ENCODE peak calls at places on chromosomes 4 and X, in six cellular contexts. A, R, L, Y, Q and P are unnamed samples.

GRCh38 chr4:102981005-102981404 is 38.5 kb downstream of the SLC9B1 start:
- DNase-seq in A (no peak), Q (no peak), Y (no peak), R (no peak), L (no peak), P (no peak)

GRCh38 chr4:120977435-120977997 is 55.0 kb upstream of the PRDM5 start:
- DNase-seq in Y (no peak), R (peak), L (peak), A (peak), Q (no peak), P (peak)

GRCh38 chrX:111041018-111041462 is 55.0 kb upstream of the PAK3 start:
- DNase-seq in A (no peak), R (peak), Q (no peak), Y (no peak), L (peak), P (no peak)

GRCh38 chr4:87433342-87433741 is 11.0 kb downstream of the NUDT9 start:
- DNase-seq in Q (no peak), L (no peak), Y (no peak), R (no peak), A (no peak), P (no peak)

GRCh38 chrX:54157561-54157960 is 25.5 kb downstream of the FAM120C start:
- DNase-seq in Y (no peak), L (no peak), A (no peak), Q (no peak), R (no peak), P (no peak)

GRCh38 chrX:136166221-136166855 is 19.0 kb downstream of the FHL1 start:
- DNase-seq in L (peak), Q (no peak), Y (no peak), A (peak), R (peak), P (no peak)

GRCh38 chr4:78766026-78766425 is 10.1 kb upstream of the BMP2K start:
- DNase-seq in R (no peak), Y (no peak), Q (no peak), A (no peak), L (peak), P (no peak)

GRCh38 chrX:25020391-25021131 is 4.8 kb upstream of the ARX start:
- DNase-seq in Y (no peak), R (no peak), A (peak), Q (peak), L (no peak), P (peak)

GRCh38 chr4:8607603-8608481 is 15.3 kb downstream of the CPZ start:
- DNase-seq in L (no peak), R (peak), Y (peak), A (peak), Q (peak), P (peak)

GRCh38 chrX:151974336-151975227 is at the start of gene GABRE:
- DNase-seq in R (peak), A (peak), Q (peak), Y (peak), L (no peak), P (peak)

GRCh38 chr4:108763981-108764380 is 1.1 kb upstream of the ETNPPL start:
- DNase-seq in A (no peak), Y (no peak), L (no peak), Q (no peak), R (no peak), P (no peak)

GRCh38 chr4:2068198-2068470 is 9.0 kb downstream of the NAT8L start:
- DNase-seq in L (no peak), R (no peak), A (no peak), Q (no peak), Y (no peak), P (no peak)

GRCh38 chr4:128229458-128229805 is 58.2 kb downstream of the PGRMC2 start:
- DNase-seq in R (peak), L (peak), A (no peak), Y (no peak), Q (no peak), P (no peak)

GRCh38 chrX:136920001-136920400 is 39.5 kb upstream of the RBMX start:
- DNase-seq in A (no peak), Q (no peak), R (no peak), Y (no peak), L (peak), P (no peak)

GRCh38 chr4:152010680-152011079 is 249.9 kb upstream of the GATB start:
- DNase-seq in R (no peak), Q (no peak), Y (no peak), A (no peak), L (no peak), P (no peak)

GRCh38 chrX:145178268-145178667 is 69.0 kb upstream of the SPANXN1 start:
- DNase-seq in R (no peak), Y (no peak), A (no peak), Q (no peak), L (no peak), P (no peak)

GRCh38 chr4:185730849-185731608 is 81.0 kb downstream of the SORBS2 start:
- DNase-seq in L (no peak), R (no peak), A (no peak), Q (no peak), Y (no peak), P (no peak)

GRCh38 chrX:94600077-94600476 is 926.1 kb downstream of the FAM133A start:
- DNase-seq in Y (no peak), L (no peak), R (no peak), A (no peak), Q (no peak), P (no peak)

GRCh38 chrX:136193771-136194170 is 46.4 kb downstream of the FHL1 start:
- DNase-seq in R (no peak), A (no peak), L (no peak), Y (no peak), Q (no peak), P (no peak)

GRCh38 chr4:140300271-140300970 is 73.0 kb upstream of the SCOC start:
- DNase-seq in L (peak), A (peak), R (peak), Y (no peak), Q (peak), P (peak)

GRCh38 chr4:75892508-75892907 is 9.7 kb downstream of the PPEF2 start:
- DNase-seq in L (no peak), Y (no peak), Q (no peak), R (no peak), A (peak), P (peak)

GRCh38 chrX:118968031-118968430 is 6.4 kb upstream of the LONRF3 start:
- DNase-seq in Y (no peak), R (no peak), A (no peak), Q (no peak), L (no peak), P (no peak)

GRCh38 chrX:150880808-150881165 is 17.7 kb downstream of the CD99L2 start:
- DNase-seq in Q (no peak), Y (no peak), A (no peak), R (no peak), L (no peak), P (no peak)

GRCh38 chr4:173218411-173219125 is 50.0 kb downstream of the GALNT7 start:
- DNase-seq in Q (no peak), Y (no peak), A (peak), L (peak), R (peak), P (no peak)

GRCh38 chr4:182925298-182925738 is 8.1 kb upstream of the DCTD start:
- DNase-seq in R (peak), L (peak), A (peak), Y (peak), Q (peak), P (peak)

GRCh38 chrX:102720237-102721168 is at the start of gene GPRASP3:
- DNase-seq in A (peak), Y (peak), R (peak), L (peak), Q (peak), P (no peak)

GRCh38 chr4:169229571-169230028 is 41.2 kb downstream of the SH3RF1 start:
- DNase-seq in Q (no peak), Y (no peak), R (peak), L (peak), A (peak), P (no peak)

GRCh38 chr4:122152699-122153328 is 683 bp downstream of the BLTP1 start:
- DNase-seq in R (peak), A (peak), L (peak), Y (no peak), Q (no peak), P (peak)

DNA sequence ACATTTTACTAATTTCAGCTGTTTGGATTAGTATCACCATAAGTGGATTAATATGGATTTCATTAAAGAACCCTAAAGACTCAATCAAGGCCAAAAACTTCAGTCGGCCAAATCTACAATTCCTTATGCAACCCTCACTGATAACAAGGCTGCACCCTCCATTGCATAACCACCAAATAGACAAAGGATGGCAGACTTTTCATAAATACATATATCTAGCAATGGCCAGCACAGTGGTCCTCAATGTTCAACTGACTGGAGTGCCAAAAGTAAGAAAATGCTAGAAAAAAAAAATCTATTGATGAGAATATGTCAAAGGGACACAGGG is 46.6 kb downstream of the MID1IP1 start:
- DNase-seq in A (no peak), L (no peak), Y (no peak), Q (no peak), R (no peak), P (no peak)
- H2BK15ac ChIP-seq in A (no peak), L (no peak), Y (no peak), Q (no peak), R (no peak), P (no peak)

DNA sequence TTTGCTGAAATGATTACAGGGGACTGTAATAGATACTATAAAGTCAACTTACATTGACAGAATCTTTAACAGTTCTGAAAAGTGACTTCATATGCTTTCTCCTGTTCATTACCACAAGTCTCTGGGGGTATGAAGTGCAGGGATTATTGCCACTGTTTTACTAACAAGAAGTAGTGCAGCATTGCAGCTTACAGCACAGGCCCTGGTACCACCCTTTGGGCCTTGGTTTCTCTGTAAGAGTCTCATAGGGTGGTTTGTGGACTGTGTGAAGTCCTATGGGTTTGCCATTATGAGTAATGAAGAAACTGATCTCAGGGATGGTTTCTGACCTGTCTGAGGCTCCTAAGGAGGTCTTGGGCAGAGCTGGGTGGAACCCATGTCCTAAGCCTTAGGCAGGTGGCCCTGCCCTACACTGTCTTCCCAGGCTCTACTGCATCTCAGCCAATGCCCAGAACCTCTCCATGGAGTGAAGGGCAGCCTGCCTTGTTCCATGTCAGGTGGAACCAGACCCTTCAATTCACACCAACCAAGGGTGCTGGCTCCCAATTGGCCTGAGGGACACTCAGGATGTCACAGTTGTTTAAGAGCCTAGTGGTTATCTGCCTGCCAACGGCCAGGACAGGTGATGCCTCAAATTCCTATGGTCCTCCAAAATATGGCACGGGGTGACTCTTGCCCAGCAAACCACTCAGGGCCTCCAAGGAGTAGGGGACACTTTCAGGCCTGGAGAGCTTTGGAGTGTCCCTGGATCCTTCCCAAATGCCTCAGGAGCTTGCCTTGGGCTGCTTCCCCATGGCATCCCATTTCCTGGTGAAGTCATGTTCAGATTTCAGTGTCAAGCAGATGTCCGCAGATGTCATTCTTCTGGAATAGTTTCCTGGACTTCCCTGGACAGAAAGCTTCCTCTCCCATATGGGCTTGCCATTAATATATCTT is 66.8 kb downstream of the MED28 start:
- DNase-seq in L (no peak), Y (no peak), A (no peak), Q (no peak), R (no peak), P (no peak)
- H2BK15ac ChIP-seq in L (no peak), Y (no peak), A (no peak), Q (no peak), R (no peak), P (no peak)

DNA sequence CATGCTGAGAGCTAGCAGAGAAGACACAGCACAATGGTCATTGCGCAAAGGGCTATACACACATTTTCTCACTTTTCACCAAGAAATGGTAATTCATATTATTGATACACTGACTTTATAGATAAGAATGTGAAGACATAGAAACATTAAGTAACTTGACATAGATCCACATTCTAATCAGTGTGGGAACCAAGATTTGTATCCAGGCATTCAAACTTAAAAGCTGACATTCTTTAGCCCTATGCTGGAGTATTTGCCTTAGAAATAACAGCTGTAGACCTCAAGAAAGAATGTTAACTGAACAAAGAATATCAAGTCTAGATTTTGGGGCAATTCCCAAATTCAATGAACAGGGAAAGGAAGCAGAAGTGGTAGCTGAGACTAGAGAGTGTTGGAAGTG is 384.8 kb downstream of the IL15 start:
- DNase-seq in A (no peak), R (no peak), Q (no peak), L (no peak), Y (no peak), P (no peak)
- H2BK15ac ChIP-seq in A (no peak), R (no peak), Q (no peak), L (no peak), Y (no peak), P (no peak)

DNA sequence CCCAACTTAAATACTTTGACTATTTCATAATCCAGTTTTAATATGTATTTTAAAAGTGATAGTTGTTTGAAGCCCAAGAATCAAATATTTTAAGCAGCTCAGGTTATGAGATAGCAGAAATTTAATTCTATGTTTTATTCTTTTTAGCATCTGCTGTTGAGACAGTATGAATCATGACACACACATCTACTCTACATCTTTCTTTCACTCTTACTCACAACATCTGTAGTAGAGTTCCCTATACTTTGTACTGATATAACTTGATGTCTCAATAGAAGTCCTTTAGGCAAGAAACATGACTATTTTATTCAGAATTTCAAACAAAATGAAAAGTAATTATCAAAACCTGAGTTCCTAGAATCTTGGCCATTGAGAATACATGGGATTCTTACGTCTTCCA is 187.9 kb upstream of the GNPDA2 start:
- DNase-seq in L (no peak), R (peak), A (no peak), Y (no peak), Q (no peak), P (no peak)
- H2BK15ac ChIP-seq in L (no peak), R (no peak), A (no peak), Y (no peak), Q (no peak), P (no peak)

DNA sequence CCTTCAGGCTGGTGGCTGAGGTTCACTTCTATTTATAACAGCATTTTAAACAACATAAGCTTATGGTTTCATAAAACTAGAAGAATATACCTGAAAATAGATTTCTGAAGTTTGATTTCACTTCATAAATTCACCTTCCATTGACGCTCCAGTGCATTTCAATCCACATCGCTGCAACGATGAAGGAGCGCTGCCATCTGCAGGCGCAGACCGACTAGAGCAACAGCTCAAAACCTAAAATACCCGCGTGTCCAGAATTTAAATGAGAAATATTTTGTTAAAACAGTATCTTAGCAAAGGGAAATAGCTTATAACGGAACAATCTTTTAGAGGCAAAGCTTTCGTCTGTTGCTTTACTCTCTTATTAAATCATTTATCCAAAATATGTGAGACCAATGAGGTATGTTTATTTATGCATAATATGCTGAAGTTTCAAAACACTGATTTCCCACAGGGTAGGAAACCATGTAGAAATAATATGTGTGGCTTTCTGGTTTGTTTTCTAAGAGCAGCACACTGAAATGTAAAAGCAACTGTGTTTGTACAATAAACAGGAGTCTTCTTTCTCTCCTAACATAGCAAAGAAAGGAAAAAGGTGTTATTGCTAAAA is 816.4 kb upstream of the FRG1 start:
- DNase-seq in Y (peak), A (peak), L (peak), R (peak), Q (no peak), P (no peak)
- H2BK15ac ChIP-seq in Y (no peak), A (no peak), L (no peak), R (no peak), Q (no peak), P (no peak)

GRCh38 chr4:101919373-101919977 is 128.9 kb downstream of the BANK1 start:
- DNase-seq in Y (no peak), Q (no peak), A (no peak), L (no peak), R (no peak), P (no peak)

DNA sequence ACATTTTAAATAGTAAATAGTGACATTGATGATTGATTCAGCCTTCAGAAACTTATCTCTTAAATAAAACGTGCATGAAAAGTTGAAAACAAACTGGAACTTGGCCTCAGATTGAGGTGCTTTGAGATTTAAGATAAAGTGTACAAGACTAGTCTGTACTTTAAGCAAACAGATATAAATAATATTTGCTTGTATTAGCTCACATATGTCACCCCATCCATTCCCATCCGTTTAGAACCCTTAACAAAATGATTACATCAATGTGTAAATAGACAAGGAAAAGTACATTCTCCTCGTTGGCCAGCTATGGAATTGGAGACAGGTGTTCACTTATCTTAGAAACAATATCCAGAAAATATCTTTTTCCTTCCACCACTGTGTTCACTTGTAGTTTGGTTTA is 130.8 kb downstream of the BANK1 start:
- DNase-seq in R (no peak), A (no peak), Q (no peak), Y (no peak), L (no peak), P (no peak)
- H2BK15ac ChIP-seq in R (no peak), A (no peak), Q (no peak), Y (no peak), L (no peak), P (no peak)

GRCh38 chr4:145735330-145735638 is 55.3 kb downstream of the C4orf51 start:
- DNase-seq in L (peak), R (peak), Q (no peak), A (peak), Y (no peak), P (no peak)

GRCh38 chr4:145734051-145734450 is 54.1 kb downstream of the C4orf51 start:
- DNase-seq in R (peak), A (peak), Y (no peak), L (no peak), Q (no peak), P (no peak)

GRCh38 chr4:145736241-145736831 is 56.4 kb downstream of the C4orf51 start:
- DNase-seq in A (peak), Q (no peak), L (no peak), R (peak), Y (no peak), P (no peak)

GRCh38 chr4:145734576-145735329 is 54.8 kb downstream of the C4orf51 start:
- DNase-seq in A (peak), R (peak), L (peak), Q (no peak), Y (no peak), P (no peak)

DNA sequence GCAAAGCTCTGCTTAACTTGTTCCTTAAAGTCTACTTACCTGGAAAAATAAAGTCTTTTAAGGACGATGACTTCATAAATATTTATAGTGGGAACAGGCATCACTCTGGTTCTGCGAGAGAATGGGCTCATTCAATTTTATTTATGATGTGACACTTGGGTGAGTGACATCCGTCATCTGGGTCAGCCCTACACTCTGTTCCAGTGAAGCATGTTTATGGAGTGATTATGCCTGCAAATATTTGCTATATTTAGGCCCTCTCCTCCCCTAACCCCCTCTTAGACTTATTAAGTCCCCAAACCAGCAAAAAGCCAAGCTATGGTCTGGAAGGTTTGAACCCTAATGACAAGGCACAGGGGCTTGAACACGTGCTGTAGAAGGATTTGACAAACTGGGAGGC is 55.8 kb downstream of the C4orf51 start:
- DNase-seq in Y (no peak), A (no peak), Q (no peak), L (no peak), R (no peak), P (no peak)
- H2BK15ac ChIP-seq in Y (peak), A (no peak), Q (peak), L (peak), R (no peak), P (no peak)

GRCh38 chr4:52586069-52586468 is 73.0 kb downstream of the USP46 start:
- DNase-seq in Q (no peak), A (no peak), R (peak), L (peak), Y (no peak), P (no peak)
- H2BK15ac ChIP-seq in Q (no peak), A (no peak), R (no peak), L (no peak), Y (no peak), P (no peak)